ENCODE peak calls at places on chromosomes 7 and 10, in five cellular contexts. Y, U, V, E and C are unnamed samples.

GRCh38 chr10:7601023-7601656 is 65.6 kb downstream of the ITIH5 start:
- DNase-seq in Y (no peak), E (no peak), U (no peak), V (no peak), C (no peak)

GRCh38 chr7:22681852-22682657 is 44.9 kb upstream of the IL6 start:
- DNase-seq in U (no peak), V (no peak), Y (peak), E (no peak), C (no peak)

GRCh38 chr10:102347236-102347828 is 48.2 kb upstream of the NFKB2 start:
- DNase-seq in E (no peak), U (peak), V (peak), Y (no peak), C (peak)

GRCh38 chr7:30463400-30464145 is 15.0 kb downstream of the NOD1 start:
- DNase-seq in V (no peak), Y (no peak), U (no peak), E (peak), C (no peak)

GRCh38 chr10:62885656-62886461 is 69.7 kb upstream of the EGR2 start:
- DNase-seq in U (peak), V (peak), E (no peak), Y (no peak), C (no peak)

GRCh38 chr10:68562666-68563522 is 2.8 kb downstream of the TET1 start:
- DNase-seq in U (no peak), V (no peak), Y (peak), E (no peak), C (peak)

GRCh38 chr7:26083113-26083512 is 68.9 kb upstream of the NFE2L3 start:
- DNase-seq in Y (no peak), V (no peak), E (no peak), U (no peak), C (no peak)

GRCh38 chr7:69365588-69366241 is 232.6 kb upstream of the AUTS2 start:
- DNase-seq in U (peak), V (no peak), E (no peak), Y (no peak), C (no peak)

GRCh38 chr10:21526184-21526951 is 886 bp upstream of the SKIDA1 start:
- DNase-seq in U (peak), E (no peak), V (peak), Y (peak), C (peak)

GRCh38 chr10:13001041-13001886 is at the start of gene CCDC3:
- DNase-seq in E (no peak), U (no peak), V (no peak), Y (peak), C (peak)

GRCh38 chr7:20217193-20217948 is at the start of gene MACC1:
- DNase-seq in V (no peak), Y (peak), E (peak), U (no peak), C (peak)

GRCh38 chr10:103181244-103181643 is 11.8 kb downstream of the NT5C2 start:
- DNase-seq in U (no peak), E (peak), V (no peak), Y (no peak), C (no peak)

GRCh38 chr10:107443817-107444216 is 279.3 kb upstream of the SORCS1 start:
- DNase-seq in U (no peak), E (no peak), V (no peak), Y (no peak), C (no peak)

GRCh38 chr7:81273601-81274397 is 354.9 kb upstream of the SEMA3C start:
- DNase-seq in E (no peak), U (no peak), Y (no peak), V (no peak), C (no peak)

GRCh38 chr7:157444011-157444842 is 107.4 kb downstream of the DNAJB6 start:
- DNase-seq in E (no peak), Y (no peak), U (no peak), V (no peak), C (no peak)

GRCh38 chr7:128826512-128826911 is 3.7 kb upstream of the FLNC start:
- DNase-seq in E (no peak), V (no peak), U (no peak), Y (no peak), C (no peak)

GRCh38 chr7:128827248-128827958 is 2.8 kb upstream of the FLNC start:
- DNase-seq in Y (peak), U (no peak), V (no peak), E (no peak), C (no peak)

GRCh38 chr7:128826916-128827247 is 3.3 kb upstream of the FLNC start:
- DNase-seq in U (no peak), V (no peak), Y (no peak), E (no peak), C (no peak)

GRCh38 chr7:128829391-128830166 is 627 bp upstream of the FLNC start:
- DNase-seq in V (no peak), E (no peak), U (no peak), Y (peak), C (no peak)

GRCh38 chr7:128827971-128828711 is 2.1 kb upstream of the FLNC start:
- DNase-seq in E (no peak), V (peak), Y (no peak), U (no peak), C (no peak)
- TF ChIP-seq ESRRA in E (no peak), V (no peak), Y (no peak), U (no peak), C (no peak)

GRCh38 chr7:42976371-42976770 is 44.2 kb downstream of the MRPL32 start:
- DNase-seq in E (no peak), V (no peak), U (no peak), Y (no peak), C (no peak)

GRCh38 chr7:42978496-42978895 is 46.3 kb downstream of the MRPL32 start:
- DNase-seq in Y (no peak), E (no peak), V (no peak), U (no peak), C (no peak)

GRCh38 chr7:42967391-42967790 is 35.2 kb downstream of the MRPL32 start:
- DNase-seq in Y (no peak), U (no peak), E (no peak), V (no peak), C (no peak)

GRCh38 chr7:42972703-42973500 is 40.7 kb downstream of the MRPL32 start:
- DNase-seq in U (peak), E (no peak), V (peak), Y (peak), C (no peak)
- TF ChIP-seq ESRRA in U (peak), E (no peak), V (no peak), Y (no peak), C (no peak)

GRCh38 chr10:88892223-88892967 is 12.3 kb downstream of the STAMBPL1 start:
- DNase-seq in E (no peak), Y (no peak), U (no peak), V (no peak), C (no peak)

GRCh38 chr10:88889559-88890337 is 9.7 kb downstream of the STAMBPL1 start:
- DNase-seq in U (no peak), Y (no peak), E (no peak), V (no peak), C (no peak)

GRCh38 chr10:88886557-88886956 is 6.5 kb downstream of the STAMBPL1 start:
- DNase-seq in V (no peak), E (no peak), U (no peak), Y (no peak), C (no peak)

GRCh38 chr10:88893611-88894010 is 13.6 kb downstream of the STAMBPL1 start:
- DNase-seq in U (no peak), E (no peak), Y (no peak), V (no peak), C (no peak)

DNA sequence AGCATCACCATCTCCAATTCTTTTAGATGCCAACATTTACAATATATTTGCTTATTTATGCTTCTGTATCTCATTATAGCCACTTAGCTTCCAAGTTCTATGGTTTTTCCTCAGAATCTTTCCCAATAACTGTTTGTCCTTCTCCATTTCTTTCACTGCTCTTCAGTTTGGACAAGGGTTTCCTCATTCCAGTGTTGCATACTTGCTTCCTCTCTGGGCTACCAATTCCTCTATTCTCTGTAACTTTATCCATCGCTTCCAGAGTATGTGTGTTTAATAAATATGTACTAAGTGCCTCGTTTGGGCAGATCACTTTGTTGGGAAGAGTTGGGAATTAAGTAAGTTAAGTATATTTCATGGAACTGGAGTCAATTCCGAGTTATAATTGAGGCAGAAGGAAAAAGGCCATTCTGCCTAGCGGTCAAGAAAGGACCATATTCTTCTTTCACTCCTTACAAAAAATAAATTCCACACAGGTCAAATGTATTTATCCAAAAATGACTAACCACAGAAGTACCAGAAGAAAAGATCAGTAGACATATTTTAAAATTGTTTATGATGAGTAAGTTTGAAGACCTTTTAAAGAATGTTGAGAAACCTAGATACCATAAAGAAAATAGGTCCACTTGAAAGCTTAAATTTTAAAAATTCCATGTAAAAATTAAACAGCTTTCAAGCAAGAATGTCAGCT is 10.8 kb downstream of the STAMBPL1 start:
- DNase-seq in E (no peak), V (no peak), U (no peak), Y (no peak), C (no peak)
- TF ChIP-seq ESRRA in E (no peak), V (no peak), U (no peak), Y (no peak), C (no peak)

GRCh38 chr10:132613566-132614348 is 76.2 kb downstream of the INPP5A start:
- DNase-seq in Y (no peak), E (no peak), V (no peak), U (no peak), C (no peak)

GRCh38 chr10:132616170-132616994 is 78.8 kb downstream of the INPP5A start:
- DNase-seq in U (no peak), Y (no peak), V (no peak), E (no peak), C (no peak)

GRCh38 chr10:132615346-132616169 is 78.0 kb downstream of the INPP5A start:
- DNase-seq in E (no peak), V (no peak), Y (no peak), U (no peak), C (no peak)

GRCh38 chr10:132612571-132613504 is 75.3 kb downstream of the INPP5A start:
- DNase-seq in E (no peak), V (no peak), Y (no peak), U (no peak), C (peak)

GRCh38 chr10:132614431-132615341 is 77.1 kb downstream of the INPP5A start:
- DNase-seq in U (no peak), E (no peak), Y (no peak), V (no peak), C (no peak)
- TF ChIP-seq ESRRA in U (no peak), E (no peak), Y (no peak), V (no peak), C (no peak)

DNA sequence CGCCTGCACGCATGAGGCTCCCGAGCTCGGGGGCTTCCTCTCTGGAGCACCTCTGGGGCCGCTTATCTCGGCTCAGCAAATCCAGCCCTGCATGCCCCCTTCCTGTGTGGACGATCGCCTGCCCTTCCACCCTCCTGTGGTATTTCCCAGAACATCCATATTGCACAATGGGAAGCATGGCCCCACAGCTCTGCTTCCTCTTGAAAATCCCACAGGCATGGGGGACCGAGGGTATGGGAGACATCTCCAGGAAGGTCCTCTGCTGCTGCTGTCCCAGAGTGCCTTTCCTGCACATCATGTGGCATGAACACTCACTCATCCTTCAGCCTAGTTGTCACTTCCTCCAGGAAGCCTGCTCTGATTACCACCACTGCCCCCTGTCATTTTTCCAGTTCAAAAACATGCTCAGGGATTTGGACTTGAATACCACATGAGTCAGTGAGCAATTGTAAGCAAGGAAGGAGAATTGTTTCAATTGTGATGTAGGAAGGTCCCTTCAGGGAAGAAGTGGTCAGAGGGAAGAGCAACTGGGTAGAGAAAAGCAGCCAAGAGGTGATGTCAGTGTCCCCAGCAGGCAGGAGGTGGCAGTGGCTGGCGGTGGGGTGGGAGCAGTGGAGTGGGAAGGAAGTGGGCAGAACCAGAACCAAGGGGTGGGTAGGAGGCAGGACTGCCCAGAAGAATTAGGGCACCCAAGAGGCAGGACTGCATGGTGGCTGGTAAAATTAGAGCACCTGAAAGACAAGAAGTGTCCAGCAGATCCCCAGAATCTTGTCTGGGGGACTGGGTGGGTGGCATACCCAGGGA is 67.5 kb upstream of the ZMIZ1 start:
- DNase-seq in E (no peak), V (no peak), Y (no peak), U (no peak), C (no peak)
- TF ChIP-seq ESRRA in E (no peak), V (no peak), Y (no peak), U (no peak), C (no peak)

DNA sequence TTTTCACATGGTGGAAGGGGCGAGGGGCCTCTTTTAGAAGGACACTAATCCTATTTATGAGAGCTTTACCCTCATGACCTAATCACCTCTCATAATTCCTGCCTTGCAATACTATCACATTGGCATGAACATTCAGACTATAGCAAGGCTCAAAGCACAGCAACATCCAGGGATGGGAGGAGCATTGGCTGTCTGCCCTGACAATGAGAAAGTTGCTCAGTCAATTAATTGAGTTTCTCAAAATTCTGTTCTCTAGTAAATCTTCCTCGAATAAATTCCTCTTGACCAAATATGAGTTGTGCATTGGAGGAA is 158.9 kb downstream of the ETV1 start:
- DNase-seq in V (no peak), E (no peak), Y (no peak), U (no peak), C (no peak)
- TF ChIP-seq ESRRA in V (no peak), E (no peak), Y (no peak), U (no peak), C (no peak)

GRCh38 chr10:72274730-72275350 is 1.1 kb downstream of the DDIT4 start:
- DNase-seq in E (no peak), Y (peak), V (no peak), U (peak), C (peak)
- TF ChIP-seq ESRRA in E (no peak), Y (no peak), V (no peak), U (no peak), C (no peak)

GRCh38 chr7:47489624-47490023 is 92.3 kb downstream of the TNS3 start:
- DNase-seq in U (no peak), V (no peak), E (no peak), Y (no peak), C (no peak)
- TF ChIP-seq ESRRA in U (no peak), V (no peak), E (no peak), Y (no peak), C (no peak)

GRCh38 chr7:121198502-121198901 is 130.3 kb upstream of the WNT16 start:
- DNase-seq in Y (no peak), V (no peak), U (no peak), E (no peak), C (no peak)

GRCh38 chr7:121195010-121195409 is 133.8 kb upstream of the WNT16 start:
- DNase-seq in V (no peak), Y (no peak), E (no peak), U (no peak), C (no peak)

GRCh38 chr7:121192834-121193233 is 136.0 kb upstream of the WNT16 start:
- DNase-seq in E (no peak), V (no peak), Y (no peak), U (no peak), C (no peak)

DNA sequence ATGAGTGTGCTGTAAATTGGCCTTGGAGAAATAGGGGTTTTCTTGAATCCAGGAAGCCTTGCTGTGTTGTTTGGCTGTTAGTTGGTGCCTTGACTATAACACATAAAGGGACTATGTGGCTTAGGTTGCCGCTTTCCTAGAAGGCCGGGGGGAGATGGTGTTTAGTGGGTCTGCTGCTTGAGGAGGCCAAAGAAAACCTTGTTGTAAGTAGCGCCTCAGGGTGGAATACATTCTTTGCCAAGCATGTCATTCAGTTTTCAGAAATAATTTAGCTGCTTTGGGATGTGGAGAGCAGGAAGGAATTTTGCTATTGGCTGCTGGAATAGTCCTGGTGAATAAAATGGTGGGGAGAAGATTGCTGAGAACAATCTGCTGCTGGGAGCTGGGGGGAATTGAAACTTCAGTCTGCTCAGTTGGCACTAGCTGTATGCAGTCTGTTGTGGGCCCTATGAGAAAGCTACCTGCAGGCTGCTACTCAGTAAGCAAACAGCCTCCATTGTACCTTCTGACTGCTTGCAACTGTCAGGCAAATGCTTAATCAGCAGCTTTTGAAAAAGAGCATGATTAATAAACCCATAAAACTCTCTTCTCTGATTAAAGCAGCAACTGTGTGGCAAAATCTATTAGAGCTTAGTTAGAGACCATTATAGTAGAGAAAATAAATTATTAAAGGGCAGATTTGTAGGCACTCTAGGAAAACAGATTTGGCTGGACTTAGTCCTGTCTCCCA is 132.8 kb upstream of the WNT16 start:
- DNase-seq in V (no peak), U (no peak), Y (no peak), E (no peak), C (no peak)
- TF ChIP-seq ESRRA in V (no peak), U (no peak), Y (no peak), E (no peak), C (no peak)